ENCODE peak calls at places on chromosome 7, in five cellular contexts. A is IMR-90, D is hepatocyte, C is fibroblast of lung, Y is uterus. W is an unnamed sample.

GRCh38 chr7:94336009-94336408 is 58.7 kb upstream of the COL1A2 start:
- DNase-seq in A (peak), D (no peak), C (no peak), Y (no peak), W (no peak)

GRCh38 chr7:70545214-70545613 is 586.7 kb upstream of the GALNT17 start:
- DNase-seq in A (no peak), D (no peak), C (no peak), Y (no peak), W (no peak)

GRCh38 chr7:50542132-50542531 is 23.1 kb downstream of the DDC start:
- DNase-seq in A (no peak), D (no peak), C (no peak), Y (no peak), W (no peak)

GRCh38 chr7:128136215-128136597 is 104.9 kb upstream of the LEP start:
- DNase-seq in A (no peak), D (no peak), C (no peak), Y (no peak), W (no peak)

GRCh38 chr7:132084776-132085388 is 491.4 kb downstream of the PLXNA4 start:
- DNase-seq in A (peak), D (no peak), C (no peak), Y (no peak), W (peak)

GRCh38 chr7:45120-46090 is 147.0 kb upstream of the FAM20C start:
- DNase-seq in A (no peak), D (no peak), C (no peak), Y (peak), W (no peak)

GRCh38 chr7:157688439-157689268 is 351.9 kb downstream of the DNAJB6 start:
- DNase-seq in A (no peak), D (no peak), C (no peak), Y (no peak), W (no peak)

GRCh38 chr7:30367561-30367960 is 83.2 kb downstream of the ZNRF2 start:
- DNase-seq in A (no peak), D (no peak), C (no peak), Y (no peak), W (no peak)

GRCh38 chr7:117004899-117005298 is 51.6 kb downstream of the ST7 start:
- DNase-seq in A (no peak), D (no peak), C (peak), Y (no peak), W (no peak)

GRCh38 chr7:122014697-122015096 is 129.4 kb downstream of the AASS start:
- DNase-seq in A (no peak), D (no peak), C (no peak), Y (no peak), W (peak)

GRCh38 chr7:27895553-27895952 is 155.6 kb downstream of the TAX1BP1 start:
- DNase-seq in A (no peak), D (no peak), C (no peak), Y (no peak), W (no peak)

GRCh38 chr7:46881507-46882127 is 700.3 kb downstream of the TNS3 start:
- DNase-seq in A (no peak), D (no peak), C (peak), Y (no peak), W (no peak)

GRCh38 chr7:6164010-6164409 is 108.4 kb downstream of the CYTH3 start:
- DNase-seq in A (no peak), D (no peak), C (no peak), Y (no peak), W (no peak)

GRCh38 chr7:72925546-72926120 is 738 bp downstream of the POM121 start:
- DNase-seq in A (no peak), D (no peak), C (peak), Y (no peak), W (peak)

GRCh38 chr7:27150568-27151340 is 1.6 kb downstream of the HOXA3 start:
- DNase-seq in A (peak), D (peak), C (peak), Y (peak), W (peak)

GRCh38 chr7:11579141-11579540 is 252.9 kb downstream of the THSD7A start:
- DNase-seq in A (no peak), D (no peak), C (no peak), Y (no peak), W (peak)
- TF ChIP-seq CTCF in A (no peak), D (no peak), C (no peak), Y (no peak), W (no peak)

DNA sequence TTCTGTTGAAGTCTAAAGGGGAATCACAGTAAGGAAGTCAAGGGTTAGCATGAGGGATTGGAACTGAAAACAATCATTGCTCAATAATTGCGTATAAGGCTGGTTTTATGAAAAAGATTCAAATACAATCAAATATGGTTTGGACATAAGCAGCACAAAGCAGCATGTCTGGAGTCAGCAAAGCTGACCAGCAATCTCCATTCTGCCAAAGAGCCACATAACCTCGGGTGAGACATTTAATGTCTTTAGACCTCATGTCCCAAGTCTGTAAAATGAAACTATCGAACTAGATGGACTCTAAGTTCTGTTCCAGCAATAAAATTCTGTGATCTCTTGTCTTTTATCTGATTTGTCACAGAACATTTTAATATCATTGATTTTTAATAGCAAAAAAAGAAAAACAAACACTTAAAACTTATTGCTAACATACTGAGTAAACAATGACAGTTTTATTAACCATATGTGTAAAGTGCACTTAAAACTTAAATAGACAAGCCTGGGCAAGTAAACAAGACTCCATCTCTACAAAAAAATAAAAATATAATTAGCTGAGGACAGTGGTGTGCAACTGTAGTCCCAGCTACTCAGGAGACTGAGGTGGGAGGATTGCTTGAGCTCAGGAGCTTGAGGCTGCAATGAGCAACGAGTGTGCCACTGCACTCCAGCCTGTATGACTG is 217.0 kb downstream of the MAGI2 start:
- DNase-seq in A (no peak), D (no peak), C (no peak), Y (no peak), W (peak)
- TF ChIP-seq CTCF in A (no peak), D (no peak), C (no peak), Y (no peak), W (no peak)

GRCh38 chr7:54663186-54663585 is 95.8 kb downstream of the SEC61G start:
- DNase-seq in A (no peak), D (no peak), C (no peak), Y (no peak), W (no peak)

GRCh38 chr7:54662701-54663100 is 96.3 kb downstream of the SEC61G start:
- DNase-seq in A (no peak), D (no peak), C (no peak), Y (no peak), W (no peak)

GRCh38 chr7:54663603-54664234 is 95.3 kb downstream of the SEC61G start:
- DNase-seq in A (no peak), D (no peak), C (no peak), Y (no peak), W (no peak)

DNA sequence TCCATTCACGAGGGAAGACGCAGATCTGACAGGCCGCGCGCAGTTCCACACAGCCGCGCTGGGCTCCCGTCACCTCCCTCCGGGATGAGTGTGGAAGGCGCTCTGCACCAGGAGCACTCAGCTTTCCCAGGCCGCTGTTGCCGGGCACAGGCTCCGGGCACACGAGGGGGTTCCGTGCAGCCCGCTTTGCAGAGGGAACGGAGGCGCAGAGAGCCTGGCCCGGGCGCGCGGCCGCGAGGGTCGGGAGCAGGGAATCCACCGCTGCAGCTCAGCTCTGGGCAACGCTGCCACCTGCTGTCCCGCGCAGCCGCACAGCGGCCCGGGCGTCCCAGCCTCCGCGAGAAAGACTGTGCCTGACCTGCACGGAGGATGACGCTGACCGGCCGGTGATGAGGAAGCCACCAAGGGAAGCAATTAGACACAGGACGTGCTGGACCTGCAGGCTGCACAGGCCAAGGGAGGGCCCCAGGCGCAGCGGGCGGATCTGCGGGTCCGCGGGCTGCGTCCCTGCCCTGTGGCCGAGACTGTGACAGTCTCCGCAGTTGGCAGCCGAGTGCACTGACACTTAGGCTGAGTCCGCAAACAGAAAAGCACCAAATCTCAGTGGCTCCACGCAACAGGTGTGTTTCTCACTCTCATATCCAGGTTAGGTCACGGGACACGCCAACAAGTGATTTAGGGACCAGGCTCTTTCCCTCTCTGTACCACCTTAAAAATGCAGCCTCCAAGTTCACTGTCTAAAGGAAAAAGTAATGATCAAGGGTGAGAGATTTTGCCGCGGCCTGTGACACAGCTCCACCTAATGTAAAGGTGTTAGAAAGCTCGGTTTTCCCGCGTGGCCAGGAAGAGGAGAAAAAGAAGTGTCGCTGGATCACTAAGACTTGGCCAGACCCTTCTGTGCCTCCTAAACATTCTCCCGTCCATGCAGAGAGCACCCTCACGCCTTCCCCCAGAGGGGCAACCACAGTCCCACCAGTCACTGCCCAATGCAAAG is 94.5 kb downstream of the SEC61G start:
- DNase-seq in A (peak), D (peak), C (peak), Y (peak), W (peak)
- TF ChIP-seq CTCF in A (peak), D (peak), C (peak), Y (no peak), W (peak)

DNA sequence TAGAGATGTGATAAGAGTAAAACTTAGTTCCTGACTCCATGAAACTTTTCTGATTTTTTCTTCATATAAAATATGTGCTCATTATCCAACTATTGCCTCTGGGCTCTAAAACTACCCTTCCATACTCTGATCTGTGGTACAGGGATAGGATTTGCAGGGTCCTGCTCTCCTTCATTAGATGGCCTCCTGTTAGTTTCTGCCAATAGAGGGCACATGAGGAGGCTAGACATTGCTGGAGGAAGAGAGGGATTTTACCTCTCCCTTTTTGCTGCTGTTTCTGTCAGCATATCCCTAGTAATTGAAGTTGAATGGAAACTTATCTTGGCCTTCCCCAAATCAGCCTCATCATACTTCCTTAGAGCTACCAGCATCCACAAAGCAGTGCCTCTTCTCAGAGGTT is 269.4 kb downstream of the NXPH1 start:
- DNase-seq in A (no peak), D (no peak), C (no peak), Y (no peak), W (no peak)
- TF ChIP-seq CTCF in A (no peak), D (no peak), C (no peak), Y (no peak), W (no peak)

GRCh38 chr7:25116621-25117020 is 8.4 kb downstream of the CYCS start:
- DNase-seq in A (peak), D (no peak), C (no peak), Y (no peak), W (no peak)

GRCh38 chr7:25117226-25118047 is 7.6 kb downstream of the CYCS start:
- DNase-seq in A (peak), D (no peak), C (no peak), Y (no peak), W (no peak)

GRCh38 chr7:25118048-25118753 is 6.9 kb downstream of the CYCS start:
- DNase-seq in A (no peak), D (no peak), C (no peak), Y (no peak), W (no peak)

GRCh38 chr7:25121599-25121998 is 3.5 kb downstream of the CYCS start:
- DNase-seq in A (no peak), D (no peak), C (no peak), Y (no peak), W (no peak)

DNA sequence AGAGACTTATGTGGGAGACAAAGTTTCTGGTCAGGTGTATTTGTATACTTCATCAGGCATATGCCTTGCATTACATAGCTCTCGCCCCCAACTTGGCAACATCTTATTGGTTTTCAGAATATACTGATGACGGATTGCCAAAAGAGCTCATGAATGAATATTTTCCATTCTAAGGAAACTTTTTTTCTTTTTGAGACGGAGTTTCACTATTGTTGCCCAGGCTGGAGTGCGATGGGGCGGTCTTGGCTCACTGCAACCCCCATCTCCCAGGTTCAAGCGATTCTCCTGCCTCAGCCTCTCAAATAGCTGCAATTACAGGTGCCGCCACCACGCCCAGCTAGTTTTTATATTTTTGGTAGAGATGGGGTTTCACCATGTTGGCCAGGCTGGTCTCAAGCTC is 6.0 kb downstream of the CYCS start:
- DNase-seq in A (no peak), D (no peak), C (no peak), Y (no peak), W (no peak)
- TF ChIP-seq CTCF in A (no peak), D (no peak), C (no peak), Y (no peak), W (no peak)

DNA sequence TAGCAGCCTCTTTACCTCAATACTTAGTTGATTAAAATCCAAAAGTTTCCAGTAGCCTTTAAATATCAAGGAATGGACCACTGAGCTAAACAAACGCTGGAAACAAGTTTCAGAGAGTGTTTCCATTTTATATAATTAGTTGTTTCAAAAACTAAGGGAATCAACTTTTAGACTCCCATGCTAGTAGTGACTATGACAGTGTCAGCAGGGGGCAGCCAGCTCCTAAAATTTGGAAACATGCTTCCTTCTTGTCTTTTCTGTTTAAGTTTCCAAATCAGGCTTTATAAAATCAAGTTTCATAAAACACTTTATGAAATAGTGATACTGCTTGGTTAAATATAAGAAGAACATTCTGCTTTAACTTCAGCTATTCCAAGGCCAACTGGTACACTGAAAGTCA is 138.2 kb upstream of the TMEM229A start:
- DNase-seq in A (peak), D (peak), C (no peak), Y (no peak), W (peak)
- TF ChIP-seq CTCF in A (peak), D (peak), C (peak), Y (no peak), W (peak)

GRCh38 chr7:42070068-42070467 is 166.9 kb downstream of the GLI3 start:
- DNase-seq in A (peak), D (no peak), C (peak), Y (no peak), W (peak)
- TF ChIP-seq CTCF in A (no peak), D (no peak), C (no peak), Y (no peak), W (no peak)

GRCh38 chr7:45573636-45574470 is at the start of gene ADCY1:
- DNase-seq in A (no peak), D (peak), C (no peak), Y (no peak), W (no peak)

GRCh38 chr7:45575501-45576248 is 1.5 kb downstream of the ADCY1 start:
- DNase-seq in A (no peak), D (no peak), C (no peak), Y (no peak), W (no peak)

GRCh38 chr7:45573199-45573598 is 969 bp upstream of the ADCY1 start:
- DNase-seq in A (no peak), D (no peak), C (no peak), Y (no peak), W (no peak)

GRCh38 chr7:45576249-45576929 is 2.2 kb downstream of the ADCY1 start:
- DNase-seq in A (no peak), D (no peak), C (no peak), Y (no peak), W (no peak)

DNA sequence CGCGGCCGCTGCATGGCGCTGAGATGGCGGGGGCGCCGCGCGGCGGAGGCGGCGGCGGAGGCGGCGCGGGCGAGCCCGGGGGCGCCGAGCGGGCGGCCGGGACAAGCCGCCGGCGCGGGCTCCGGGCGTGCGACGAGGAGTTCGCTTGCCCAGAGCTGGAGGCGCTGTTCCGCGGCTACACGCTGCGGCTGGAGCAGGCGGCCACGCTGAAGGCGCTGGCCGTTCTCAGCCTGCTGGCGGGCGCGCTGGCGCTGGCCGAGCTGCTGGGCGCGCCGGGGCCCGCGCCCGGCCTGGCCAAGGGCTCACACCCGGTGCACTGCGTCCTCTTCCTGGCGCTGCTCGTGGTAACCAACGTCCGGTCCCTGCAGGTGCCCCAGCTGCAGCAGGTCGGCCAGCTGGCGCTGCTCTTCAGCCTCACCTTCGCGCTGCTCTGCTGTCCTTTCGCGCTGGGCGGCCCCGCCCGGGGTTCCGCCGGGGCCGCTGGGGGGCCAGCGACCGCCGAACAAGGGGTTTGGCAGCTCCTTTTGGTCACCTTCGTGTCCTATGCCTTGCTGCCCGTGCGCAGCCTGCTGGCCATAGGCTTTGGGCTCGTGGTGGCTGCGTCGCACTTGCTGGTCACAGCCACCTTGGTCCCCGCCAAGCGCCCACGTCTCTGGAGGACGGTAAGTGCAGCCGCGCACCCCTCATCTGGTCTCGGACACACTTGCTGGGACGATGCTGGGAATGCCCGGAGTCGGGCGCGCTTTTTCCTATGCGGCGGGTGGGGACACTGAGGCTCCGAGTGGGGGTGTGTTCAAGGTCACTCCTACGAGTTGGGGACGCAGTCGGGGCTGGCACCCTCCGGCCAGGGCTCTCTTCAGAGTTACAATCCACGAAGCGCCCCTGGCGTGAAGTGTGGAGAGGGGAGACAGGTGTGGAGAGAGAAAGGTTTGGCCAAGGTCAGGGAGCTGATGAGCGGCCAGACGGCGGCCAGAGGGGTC is 643 bp downstream of the ADCY1 start:
- DNase-seq in A (peak), D (peak), C (peak), Y (no peak), W (peak)
- TF ChIP-seq CTCF in A (peak), D (peak), C (no peak), Y (no peak), W (peak)

DNA sequence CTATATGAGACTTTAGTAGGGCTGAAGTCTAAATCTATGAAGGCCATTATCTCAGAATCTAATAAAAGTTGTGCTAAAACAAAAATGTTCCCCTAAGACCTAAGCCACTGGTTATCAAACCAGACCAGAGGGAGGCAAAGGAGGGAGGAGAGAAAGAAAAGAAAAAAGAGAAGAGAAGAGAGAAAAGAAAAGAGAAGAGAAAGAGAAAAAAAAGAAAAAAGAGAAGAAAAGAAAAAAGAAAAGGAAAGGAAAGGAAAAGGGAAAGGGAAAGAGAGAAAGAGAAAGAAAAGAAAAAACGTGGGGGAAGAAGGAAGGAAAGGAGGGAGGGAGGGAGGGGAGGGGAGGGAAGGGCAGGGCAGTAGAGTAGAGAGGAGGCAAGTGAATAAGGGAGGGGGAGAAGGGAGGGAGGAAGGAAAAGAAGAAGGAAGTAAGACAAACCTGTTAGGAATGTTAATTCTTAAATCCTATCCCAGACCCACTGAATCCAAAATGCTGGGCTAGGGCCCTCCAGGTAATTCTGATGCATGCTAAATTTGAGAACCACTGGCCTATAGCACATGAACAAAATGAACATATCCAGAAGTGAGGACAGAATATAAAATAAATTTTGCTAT is 98.9 kb downstream of the TPK1 start:
- DNase-seq in A (no peak), D (no peak), C (no peak), Y (no peak), W (no peak)
- TF ChIP-seq CTCF in A (no peak), D (no peak), C (no peak), Y (no peak), W (no peak)